ENCODE peak calls at places on chromosome 18, in four cellular contexts. H, Q, R and F are unnamed samples.

GRCh38 chr18:48295586-48296311 is 113.4 kb downstream of the ZBTB7C start:
- DNase-seq in H (no peak), Q (no peak), R (no peak), F (no peak)

GRCh38 chr18:47149457-47150028 is 757 bp downstream of the HDHD2 start:
- DNase-seq in H (peak; percentile 8), Q (no peak), R (no peak), F (no peak)

GRCh38 chr18:36402765-36403396 is 105.4 kb downstream of the FHOD3 start:
- DNase-seq in H (no peak), Q (peak; percentile 78), R (peak; percentile 67), F (no peak)

GRCh38 chr18:5145168-5145857 is 51.7 kb downstream of the AKAIN1 start:
- DNase-seq in H (no peak), Q (no peak), R (no peak), F (no peak)

GRCh38 chr18:23077493-23078256 is 57.6 kb upstream of the CABLES1 start:
- DNase-seq in H (peak; percentile 52), Q (no peak), R (no peak), F (no peak)

GRCh38 chr18:54740146-54740844 is 88.0 kb upstream of the RAB27B start:
- DNase-seq in H (no peak), Q (no peak), R (no peak), F (no peak)

GRCh38 chr18:3721771-3722661 is 272.0 kb downstream of the TGIF1 start:
- DNase-seq in H (peak; percentile 76), Q (no peak), R (no peak), F (no peak)

GRCh38 chr18:54983041-54983686 is 23.9 kb upstream of the CCDC68 start:
- DNase-seq in H (peak; percentile 61), Q (no peak), R (no peak), F (no peak)

GRCh38 chr18:3661121-3661520 is 211.1 kb downstream of the TGIF1 start:
- DNase-seq in H (no peak), Q (no peak), R (no peak), F (no peak)

GRCh38 chr18:75065251-75066000 is 143.5 kb downstream of the PTGR3 start:
- DNase-seq in H (no peak), Q (no peak), R (no peak), F (no peak)

GRCh38 chr18:11974741-11975325 is 6.5 kb upstream of the IMPA2 start:
- DNase-seq in H (no peak), Q (no peak), R (no peak), F (no peak)

GRCh38 chr18:52341617-52342381 is 1.8 kb downstream of the DCC start:
- DNase-seq in H (no peak), Q (no peak), R (no peak), F (no peak)

GRCh38 chr18:40402052-40402451 is 1553.0 kb upstream of the PIK3C3 start:
- DNase-seq in H (no peak), Q (no peak), R (no peak), F (no peak)
- H3K27ac ChIP-seq in H (no peak overlapping the region), Q (no peak overlapping the region), R (no peak overlapping the region), F (no peak overlapping the region)

GRCh38 chr18:63043516-63043915 is 276.1 kb downstream of the BCL2 start:
- DNase-seq in H (no peak), Q (no peak), R (no peak), F (no peak)
- H3K4me1 ChIP-seq in H (no peaks in the 10 kb centered on the region), Q (no peaks in the 10 kb centered on the region), R (no peaks in the 10 kb centered on the region), F (no peaks in the 10 kb centered on the region)

GRCh38 chr18:567119-567518 is 13.1 kb upstream of the CETN1 start:
- DNase-seq in H (no peak), Q (no peak), R (no peak), F (no peak)

GRCh38 chr18:565562-566061 is 14.6 kb upstream of the CETN1 start:
- DNase-seq in H (no peak), Q (no peak), R (no peak), F (no peak)

GRCh38 chr18:570256-570655 is 9.9 kb upstream of the CETN1 start:
- DNase-seq in H (no peak), Q (no peak), R (no peak), F (no peak)

GRCh38 chr18:564708-565561 is 15.2 kb upstream of the CETN1 start:
- DNase-seq in H (no peak), Q (no peak), R (peak; percentile 11), F (no peak)

GRCh38 chr18:568731-569130 is 11.4 kb upstream of the CETN1 start:
- DNase-seq in H (no peak), Q (no peak), R (no peak), F (no peak)
- H3K27ac ChIP-seq in H (no peak overlapping the region), Q (no peak overlapping the region), R (no peak overlapping the region), F (no peak overlapping the region)

DNA sequence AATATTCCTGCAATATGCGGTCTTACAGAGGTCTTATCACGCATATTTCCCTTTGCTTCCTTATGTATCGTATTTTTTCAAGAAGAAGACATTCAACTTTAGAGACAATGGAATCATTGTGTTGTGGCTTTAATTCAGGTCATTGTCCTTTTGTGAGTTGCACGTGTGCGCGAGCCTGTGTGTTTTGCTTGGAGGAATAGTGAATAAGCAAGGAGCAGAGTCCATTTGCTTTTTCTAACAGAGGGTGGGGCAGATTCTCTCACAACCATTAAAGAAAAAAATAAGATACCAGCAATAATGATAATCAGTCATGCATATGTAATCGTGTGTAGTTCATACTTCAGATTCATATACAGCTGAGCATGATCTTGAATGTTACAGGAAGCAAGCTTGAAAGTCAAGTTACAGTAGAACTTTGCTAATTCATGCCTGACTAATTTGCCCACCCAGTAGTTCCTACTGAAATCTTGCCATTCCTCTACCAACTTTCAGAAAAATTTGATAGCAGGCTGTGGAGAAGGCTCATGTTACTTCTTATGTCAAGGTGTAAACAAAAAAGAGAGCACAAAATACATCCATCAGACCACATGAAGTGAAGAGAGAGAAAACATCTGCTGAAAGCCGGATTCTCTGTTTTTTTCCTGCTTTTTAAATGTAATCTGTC is 243.7 kb downstream of the NEDD4L start:
- DNase-seq in H (peak; percentile 95), Q (no peak), R (no peak), F (no peak)
- H3K4me1 ChIP-seq in H (peaks cover 8% of the 10 kb centered on the region), Q (peaks cover 59% of the 10 kb centered on the region), R (peaks cover 43% of the 10 kb centered on the region), F (peaks cover 63% of the 10 kb centered on the region)

DNA sequence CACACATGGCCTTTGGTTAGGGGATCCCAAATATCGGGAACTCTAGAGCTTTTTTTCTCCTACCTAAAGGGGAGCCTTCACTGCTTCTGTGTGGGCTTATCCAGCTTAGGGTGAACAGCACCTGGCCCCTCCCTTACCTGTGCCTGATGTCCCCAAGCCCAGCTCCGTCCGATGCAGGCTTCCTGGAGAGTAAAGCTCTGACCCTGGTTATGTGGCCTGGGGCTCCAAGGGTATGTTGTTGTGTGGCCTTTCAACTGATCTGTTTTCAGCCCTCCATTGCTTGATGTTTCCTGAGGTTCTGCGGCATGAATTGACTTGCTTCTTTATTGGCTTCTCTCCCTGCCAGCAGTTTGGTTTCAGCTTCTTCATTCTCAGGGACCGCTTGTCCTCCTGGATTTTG is 66.0 kb downstream of the RAB31 start:
- DNase-seq in H (no peak), Q (no peak), R (no peak), F (no peak)
- H3K27ac ChIP-seq in H (no peak overlapping the region), Q (peak overlapping the region; percentile 59), R (peak overlapping the region; percentile 82), F (no peak overlapping the region)

DNA sequence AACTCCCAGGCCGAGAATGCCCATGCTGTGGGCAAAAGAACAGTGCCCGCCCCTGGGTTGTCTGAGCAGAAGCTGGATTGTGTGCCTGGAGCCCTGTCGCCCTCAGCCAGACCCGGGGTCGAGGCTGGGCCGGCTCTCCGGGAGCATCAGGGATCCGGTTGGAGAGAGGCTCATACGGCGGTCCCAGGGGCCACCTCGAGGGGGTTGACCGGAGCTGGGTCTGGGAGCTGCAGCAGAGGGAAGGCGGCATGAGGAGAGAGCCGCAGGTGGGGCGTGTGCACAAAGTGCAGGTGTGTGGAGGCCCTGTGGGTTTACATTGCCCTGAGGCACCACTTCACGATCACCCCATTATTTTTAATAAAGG is 39.5 kb downstream of the MBP start:
- DNase-seq in H (no peak), Q (no peak), R (no peak), F (no peak)
- H3K4me1 ChIP-seq in H (no peaks in the 10 kb centered on the region), Q (peaks cover 14% of the 10 kb centered on the region), R (peaks cover 17% of the 10 kb centered on the region), F (peaks cover 17% of the 10 kb centered on the region)

GRCh38 chr18:63101811-63102210 is 217.8 kb downstream of the BCL2 start:
- DNase-seq in H (no peak), Q (no peak), R (no peak), F (no peak)
- H3K27ac ChIP-seq in H (no peak overlapping the region), Q (no peak overlapping the region), R (no peak overlapping the region), F (no peak overlapping the region)

GRCh38 chr18:44917865-44918476 is 237.3 kb downstream of the SETBP1 start:
- DNase-seq in H (peak; percentile 71), Q (no peak), R (no peak), F (no peak)
- H3K4me1 ChIP-seq in H (peaks cover 5% of the 10 kb centered on the region), Q (peaks cover 31% of the 10 kb centered on the region), R (peaks cover 22% of the 10 kb centered on the region), F (no peaks in the 10 kb centered on the region)

GRCh38 chr18:59514193-59514592 is 155.1 kb upstream of the LMAN1 start:
- DNase-seq in H (no peak), Q (peak; percentile 86), R (peak; percentile 69), F (no peak)
- H3K27ac ChIP-seq in H (no peak overlapping the region), Q (peak overlapping the region; percentile 82), R (no peak overlapping the region), F (no peak overlapping the region)

GRCh38 chr18:51162617-51163016 is 34.9 kb downstream of the MEX3C start:
- DNase-seq in H (no peak), Q (no peak), R (no peak), F (no peak)
- H3K4me1 ChIP-seq in H (no peaks in the 10 kb centered on the region), Q (no peaks in the 10 kb centered on the region), R (no peaks in the 10 kb centered on the region), F (no peaks in the 10 kb centered on the region)